ENCODE peak calls at places on chromosomes 16 and 17, in ten cellular contexts. C is activated T-cell treated with anti-CD3 and anti-CD28 coated beads, Interleukin-2, amount 50 U/mL, for 72 hours; D is stimulated activated CD4-positive, alpha-beta T cell treated with anti-CD3 and anti-CD28 coated beads, Interleukin-1b, Interleukin-23, amount 100 ng/mL, for 48 hours; F is ovary; Z is endothelial cell; L is epithelial cell of esophagus; Q is cerebellar nuclear complex; Y is ACHN; U is endothelial cell of umbilical vein; K is LoVo. T is an unnamed sample.

GRCh38 chr17:1709971-1710806 is at the start of gene TLCD2:
- DNase-seq in K (peak; percentile 84), C (peak; percentile 53), F (peak; percentile 85), L (peak; percentile 77), D (no peak), Y (peak; percentile 79), Q (no peak), Z (peak; percentile 53), U (peak; percentile 62), T (peak; percentile 96)

GRCh38 chr16:69796285-69797118 is 34.4 kb downstream of the WWP2 start:
- DNase-seq in F (no peak), Q (peak; percentile 39), Z (peak; percentile 41), U (peak; percentile 71), C (peak; percentile 16), D (peak; percentile 6), L (peak; percentile 75), K (peak; percentile 49), Y (peak; percentile 77), T (no peak)

GRCh38 chr16:66695935-66696668 is 441 bp downstream of the CMTM4 start:
- DNase-seq in U (peak; percentile 10), F (peak; percentile 63), D (no peak), L (peak; percentile 56), Z (peak; percentile 14), K (peak; percentile 39), Y (peak; percentile 8), C (no peak), Q (no peak), T (no peak)

GRCh38 chr16:89300311-89300975 is 82.9 kb downstream of the ZNF778 start:
- DNase-seq in D (no peak), Z (no peak), K (no peak), Y (no peak), L (no peak), U (no peak), F (peak; percentile 77), Q (no peak), C (no peak), T (no peak)

GRCh38 chr16:63289834-63290460 is 1253.7 kb upstream of the CDH8 start:
- DNase-seq in Z (peak; percentile 60), K (peak; percentile 16), F (no peak), Y (peak; percentile 73), C (no peak), L (peak; percentile 52), D (no peak), Q (no peak), U (peak; percentile 1), T (no peak)

GRCh38 chr16:68417711-68418301 is 30.5 kb downstream of the SMPD3 start:
- DNase-seq in D (peak; percentile 71), Q (no peak), Z (no peak), C (peak; percentile 71), L (peak; percentile 88), F (no peak), K (peak; percentile 77), U (peak; percentile 9), Y (no peak), T (peak; percentile 77)

GRCh38 chr17:13736915-13737314 is 135.2 kb upstream of the HS3ST3A1 start:
- DNase-seq in D (no peak), U (no peak), F (no peak), L (no peak), Z (no peak), Y (no peak), Q (no peak), K (no peak), C (no peak), T (no peak)

GRCh38 chr16:10616744-10617640 is 36.6 kb upstream of the EMP2 start:
- DNase-seq in L (peak; percentile 83), Z (no peak), Y (peak; percentile 82), U (no peak), F (peak; percentile 62), Q (no peak), K (no peak), D (no peak), C (no peak), T (peak; percentile 78)

GRCh38 chr17:64775701-64776570 is 113.8 kb upstream of the SMURF2 start:
- DNase-seq in Y (no peak), Q (no peak), D (no peak), F (no peak), L (no peak), C (no peak), K (no peak), Z (no peak), U (no peak), T (peak; percentile 44)

GRCh38 chr17:55609737-55610201 is 98.5 kb upstream of the SMIM36 start:
- DNase-seq in Q (no peak), Y (no peak), D (no peak), Z (no peak), U (no peak), F (peak; percentile 77), C (no peak), K (no peak), L (no peak), T (peak; percentile 59)

GRCh38 chr16:29824589-29825144 is 4.4 kb downstream of the MVP start:
- DNase-seq in D (no peak), Y (peak; percentile 86), U (peak; percentile 85), Q (no peak), Z (no peak), F (no peak), K (peak; percentile 68), L (peak; percentile 36), C (no peak), T (no peak)

GRCh38 chr16:14196011-14196410 is 124.9 kb downstream of the MRTFB start:
- DNase-seq in C (no peak), Y (no peak), Q (no peak), K (no peak), F (no peak), D (no peak), Z (no peak), L (no peak), U (peak; percentile 62), T (no peak)

GRCh38 chr17:35046740-35047283 is 16.7 kb downstream of the RFFL start:
- DNase-seq in Y (peak; percentile 84), F (no peak), U (peak; percentile 74), D (peak; percentile 76), L (peak; percentile 69), K (no peak), C (peak; percentile 75), Z (no peak), Q (no peak), T (no peak)

GRCh38 chr17:10616502-10617119 is 40.5 kb downstream of the MYH3 start:
- DNase-seq in F (peak; percentile 86), Q (no peak), Y (peak; percentile 85), D (peak; percentile 75), K (peak; percentile 65), C (peak; percentile 75), Z (peak; percentile 93), L (peak; percentile 81), U (peak; percentile 51), T (peak; percentile 87)

GRCh38 chr17:54864636-54865420 is 35.8 kb upstream of the TOM1L1 start:
- DNase-seq in K (no peak), L (no peak), C (no peak), F (no peak), U (no peak), D (no peak), Z (no peak), Q (no peak), Y (no peak), T (no peak)

GRCh38 chr16:67092227-67092626 is 17.5 kb upstream of the PHAF1 start:
- DNase-seq in F (no peak), L (peak; percentile 54), Y (no peak), C (no peak), K (no peak), Q (no peak), Z (no peak), D (no peak), U (no peak), T (no peak)

GRCh38 chr17:39823407-39824054 is 40.6 kb downstream of the IKZF3 start:
- DNase-seq in U (no peak), Y (no peak), K (no peak), Q (no peak), D (peak; percentile 23), Z (no peak), L (no peak), C (peak; percentile 23), F (no peak), T (no peak)

GRCh38 chr16:21057875-21058274 is 92.8 kb downstream of the DNAH3 start:
- DNase-seq in C (no peak), D (no peak), U (no peak), F (no peak), Z (no peak), Q (no peak), Y (no peak), K (no peak), L (no peak), T (no peak)

GRCh38 chr17:33140413-33141099 is 148.9 kb downstream of the SPACA3 start:
- DNase-seq in L (no peak), D (no peak), C (no peak), U (no peak), Y (no peak), F (no peak), K (no peak), Z (no peak), Q (no peak), T (no peak)

GRCh38 chr16:64390102-64390501 is 731.8 kb downstream of the CDH11 start:
- DNase-seq in Z (no peak), U (no peak), D (no peak), K (no peak), Q (no peak), L (no peak), C (no peak), Y (no peak), F (no peak), T (no peak)

GRCh38 chr17:15882058-15882720 is 62.7 kb upstream of the ADORA2B start:
- DNase-seq in C (no peak), F (no peak), Y (no peak), Q (no peak), U (no peak), D (no peak), Z (no peak), K (no peak), L (no peak), T (no peak)

GRCh38 chr17:35028531-35029262 is 34.8 kb downstream of the RFFL start:
- DNase-seq in Q (no peak), Y (no peak), K (no peak), C (no peak), F (no peak), Z (no peak), U (peak; percentile 73), D (no peak), L (peak; percentile 58), T (no peak)

GRCh38 chr16:72763927-72764628 is 283.9 kb downstream of the ZFHX3 start:
- DNase-seq in Q (no peak), C (no peak), D (no peak), L (no peak), U (no peak), Y (no peak), F (no peak), K (no peak), Z (no peak), T (no peak)

GRCh38 chr17:15289285-15290185 is 24.4 kb upstream of the PMP22 start:
- DNase-seq in Z (no peak), Q (no peak), C (no peak), U (peak; percentile 83), L (peak; percentile 37), F (no peak), K (peak; percentile 63), D (no peak), Y (no peak), T (no peak)

GRCh38 chr17:49399995-49400394 is 14.7 kb downstream of the PHB1 start:
- DNase-seq in Q (no peak), K (no peak), U (no peak), F (no peak), L (no peak), Y (no peak), C (no peak), Z (no peak), D (no peak), T (no peak)

GRCh38 chr16:508884-509736 is 18.4 kb upstream of the CAPN15 start:
- DNase-seq in Z (no peak), Y (no peak), K (no peak), Q (peak; percentile 70), D (no peak), F (no peak), C (no peak), L (no peak), U (peak; percentile 68), T (peak; percentile 63)

GRCh38 chr16:9053006-9053601 is 38.3 kb upstream of the HAPSTR1 start:
- DNase-seq in F (peak; percentile 40), C (no peak), Z (peak; percentile 76), K (peak; percentile 48), Q (no peak), Y (no peak), L (peak; percentile 65), D (peak; percentile 30), U (peak; percentile 70), T (no peak)

GRCh38 chr16:24054649-24055560 is 201.2 kb upstream of the CACNG3 start:
- DNase-seq in C (no peak), Q (no peak), D (no peak), Y (no peak), Z (no peak), U (no peak), K (no peak), L (no peak), F (no peak), T (no peak)